ENCODE peak calls at places on chromosomes 16 and 17, in four cellular contexts. U is GM10248, P is HEK293T, E is HFFc6. H is an unnamed sample.

GRCh38 chr16:27972500-27972899 is 91.0 kb downstream of the GSG1L start:
- DNase-seq in U (peak; percentile 72), P (peak; percentile 46), E (peak; percentile 1), H (peak; percentile 1)

GRCh38 chr17:60127068-60128064 is 22.4 kb upstream of the CA4 start:
- DNase-seq in U (no peak), P (no peak), E (no peak), H (no peak)

GRCh38 chr16:51243836-51244483 is 92.9 kb upstream of the SALL1 start:
- DNase-seq in U (no peak), P (no peak), E (no peak), H (no peak)

GRCh38 chr16:81684901-81685300 is 94.2 kb upstream of the PLCG2 start:
- DNase-seq in U (no peak), P (no peak), E (no peak), H (no peak)

GRCh38 chr16:69709456-69710084 is 16.8 kb downstream of the NQO1 start:
- DNase-seq in U (peak; percentile 54), P (peak; percentile 54), E (peak; percentile 64), H (no peak)

GRCh38 chr16:87107221-87107620 is 210.0 kb downstream of the C16orf95 start:
- DNase-seq in U (no peak), P (no peak), E (no peak), H (no peak)

GRCh38 chr16:85819711-85820110 is 20.2 kb downstream of the COX4I1 start:
- DNase-seq in U (no peak), P (no peak), E (no peak), H (no peak)

GRCh38 chr16:52549011-52549692 is 2.2 kb upstream of the TOX3 start:
- DNase-seq in U (no peak), P (peak; percentile 40), E (no peak), H (no peak)

GRCh38 chr16:31135535-31136286 is at the start of gene PRSS8:
- DNase-seq in U (no peak), P (no peak), E (no peak), H (peak; percentile 39)

GRCh38 chr16:983044-984030 is 1.8 kb downstream of the SOX8 start:
- DNase-seq in U (no peak), P (no peak), E (no peak), H (no peak)

GRCh38 chr17:59914274-59914854 is 21.4 kb downstream of the RPS6KB1 start:
- DNase-seq in U (peak; percentile 72), P (peak; percentile 59), E (peak; percentile 54), H (no peak)

GRCh38 chr17:44007346-44008204 is 3.2 kb downstream of the NAGS start:
- DNase-seq in U (no peak), P (no peak), E (no peak), H (no peak)

GRCh38 chr16:86016201-86016965 is 117.4 kb downstream of the IRF8 start:
- DNase-seq in U (peak; percentile 76), P (peak; percentile 73), E (peak; percentile 55), H (peak; percentile 16)

GRCh38 chr16:58102665-58103427 is 26.3 kb downstream of the CFAP20 start:
- DNase-seq in U (no peak), P (no peak), E (no peak), H (no peak)

GRCh38 chr17:34823023-34823422 is 138.2 kb downstream of the CCT6B start:
- DNase-seq in U (no peak), P (no peak), E (no peak), H (no peak)

GRCh38 chr17:75064867-75065561 is 18.0 kb downstream of the KCTD2 start:
- DNase-seq in U (no peak), P (no peak), E (no peak), H (no peak)

GRCh38 chr17:44541884-44542581 is 15.3 kb upstream of the FZD2 start:
- DNase-seq in U (no peak), P (no peak), E (no peak), H (no peak)

GRCh38 chr16:9957002-9957401 is 225.2 kb downstream of the GRIN2A start:
- DNase-seq in U (no peak), P (no peak), E (no peak), H (no peak)

GRCh38 chr16:5186381-5186903 is 88.8 kb upstream of the EEF2KMT start:
- DNase-seq in U (no peak), P (no peak), E (no peak), H (no peak)

GRCh38 chr17:50346313-50347086 is 574 bp downstream of the XYLT2 start:
- DNase-seq in U (peak; percentile 68), P (peak; percentile 41), E (no peak), H (no peak)

GRCh38 chr17:9862191-9862590 is 36.5 kb downstream of the GLP2R start:
- DNase-seq in U (no peak), P (no peak), E (no peak), H (no peak)

GRCh38 chr16:24149102-24149501 is 107.0 kb upstream of the CACNG3 start:
- DNase-seq in U (peak; percentile 26), P (no peak), E (no peak), H (no peak)

GRCh38 chr17:80441598-80442304 is 26.8 kb downstream of the ENDOV start:
- DNase-seq in U (no peak), P (no peak), E (no peak), H (no peak)

GRCh38 chr16:66459878-66460277 is 32.8 kb downstream of the BEAN1 start:
- DNase-seq in U (no peak), P (no peak), E (peak; percentile 9), H (no peak)

GRCh38 chr16:86714166-86714565 is 135.8 kb downstream of the FOXL1 start:
- DNase-seq in U (no peak), P (no peak), E (no peak), H (no peak)

GRCh38 chr16:14303654-14304394 is 232.7 kb downstream of the MRTFB start:
- DNase-seq in U (no peak), P (no peak), E (no peak), H (no peak)

GRCh38 chr17:36183001-36183810 is 6.8 kb upstream of the TBC1D3B start:
- DNase-seq in U (peak; percentile 59), P (no peak), E (peak; percentile 53), H (no peak)

GRCh38 chr17:70622382-70623260 is 453.3 kb downstream of the KCNJ2 start:
- DNase-seq in U (peak; percentile 32), P (peak; percentile 68), E (no peak), H (no peak)

GRCh38 chr16:65094009-65094408 is 27.9 kb downstream of the CDH11 start:
- DNase-seq in U (no peak), P (no peak), E (no peak), H (no peak)

GRCh38 chr17:17205368-17206148 is 575 bp downstream of the PLD6 start:
- DNase-seq in U (peak; percentile 89), P (peak; percentile 70), E (peak; percentile 47), H (no peak)

GRCh38 chr17:78278139-78278741 is 46.8 kb downstream of the TMEM235 start:
- DNase-seq in U (no peak), P (no peak), E (no peak), H (no peak)

GRCh38 chr16:27432600-27432957 is 30.6 kb downstream of the IL21R start:
- DNase-seq in U (no peak), P (peak; percentile 6), E (peak; percentile 82), H (no peak)

GRCh38 chr17:17928422-17929386 is 43.5 kb downstream of the TOM1L2 start:
- DNase-seq in U (no peak), P (no peak), E (no peak), H (no peak)

GRCh38 chr16:23486480-23486879 is 23.8 kb downstream of the GGA2 start:
- DNase-seq in U (no peak), P (no peak), E (no peak), H (no peak)

GRCh38 chr17:16977932-16978331 is 6.0 kb upstream of the TNFRSF13B start:
- DNase-seq in U (no peak), P (no peak), E (peak; percentile 43), H (no peak)

GRCh38 chr16:69223882-69224281 is 36.9 kb downstream of the SNTB2 start:
- DNase-seq in U (no peak), P (no peak), E (no peak), H (no peak)